ENCODE peak calls at places on chromosome 12, in six cellular contexts. Z is natural killer cell, V is ovary, B is B cell, T is AG09319, Q is nephron progenitor cell. G is an unnamed sample.

GRCh38 chr12:95385646-95386045 is 88.3 kb upstream of the METAP2 start:
- DNase-seq in Z (no peak), V (no peak), B (no peak), T (peak; percentile 28), Q (no peak), G (no peak)

GRCh38 chr12:49059063-49059384 is 1.6 kb downstream of the KMT2D start:
- DNase-seq in Z (no peak), V (no peak), B (peak; percentile 1), T (no peak), Q (no peak), G (no peak)

GRCh38 chr12:11758838-11759509 is 109.5 kb downstream of the ETV6 start:
- DNase-seq in Z (no peak), V (no peak), B (peak; percentile 71), T (no peak), Q (no peak), G (no peak)

GRCh38 chr12:7374423-7375144 is 69.4 kb downstream of the CD163L1 start:
- DNase-seq in Z (no peak), V (no peak), B (no peak), T (no peak), Q (peak; percentile 47), G (no peak)

GRCh38 chr12:109612003-109612402 is 38.4 kb downstream of the MVK start:
- DNase-seq in Z (no peak), V (no peak), B (no peak), T (no peak), Q (no peak), G (no peak)

GRCh38 chr12:30979371-30980259 is 53.1 kb downstream of the TSPAN11 start:
- DNase-seq in Z (no peak), V (no peak), B (no peak), T (no peak), Q (no peak), G (no peak)

GRCh38 chr12:94240171-94240570 is 91.8 kb downstream of the PLXNC1 start:
- DNase-seq in Z (no peak), V (no peak), B (peak; percentile 81), T (no peak), Q (no peak), G (no peak)

GRCh38 chr12:1250641-1251040 is 259.6 kb downstream of the ERC1 start:
- DNase-seq in Z (no peak), V (no peak), B (no peak), T (no peak), Q (no peak), G (no peak)

GRCh38 chr12:121532503-121533390 is 48.1 kb downstream of the KDM2B start:
- DNase-seq in Z (no peak), V (no peak), B (no peak), T (peak; percentile 56), Q (no peak), G (no peak)

GRCh38 chr12:124774462-124775167 is 89.0 kb downstream of the SCARB1 start:
- DNase-seq in Z (no peak), V (peak; percentile 68), B (peak; percentile 61), T (no peak), Q (no peak), G (no peak)

GRCh38 chr12:93723568-93723930 is 46.4 kb downstream of the CRADD start:
- DNase-seq in Z (no peak), V (no peak), B (no peak), T (no peak), Q (no peak), G (no peak)

GRCh38 chr12:13772264-13772663 is 209.1 kb downstream of the GRIN2B start:
- DNase-seq in Z (no peak), V (no peak), B (no peak), T (no peak), Q (no peak), G (no peak)

GRCh38 chr12:12018454-12018853 is 52.3 kb upstream of the BCL2L14 start:
- DNase-seq in Z (no peak), V (no peak), B (no peak), T (no peak), Q (no peak), G (no peak)

GRCh38 chr12:48203192-48203591 is at the start of gene OR10AD1:
- DNase-seq in Z (no peak), V (no peak), B (no peak), T (no peak), Q (no peak), G (no peak)

GRCh38 chr12:43969882-43970281 is 134.0 kb downstream of the TMEM117 start:
- DNase-seq in Z (no peak), V (no peak), B (no peak), T (no peak), Q (no peak), G (no peak)

GRCh38 chr12:62724947-62725447 is 210.0 kb downstream of the PPM1H start:
- DNase-seq in Z (no peak), V (peak; percentile 30), B (no peak), T (peak; percentile 75), Q (no peak), G (peak; percentile 67)

GRCh38 chr12:6960291-6961277 is 9.4 kb downstream of the PTPN6 start:
- DNase-seq in Z (no peak), V (peak; percentile 35), B (peak; percentile 67), T (no peak), Q (no peak), G (no peak)

GRCh38 chr12:58321414-58321813 is 380.0 kb downstream of the ATP23 start:
- DNase-seq in Z (no peak), V (no peak), B (no peak), T (no peak), Q (no peak), G (no peak)

GRCh38 chr12:57853864-57854556 is 7.5 kb upstream of the CTDSP2 start:
- DNase-seq in Z (no peak), V (no peak), B (no peak), T (no peak), Q (no peak), G (no peak)

GRCh38 chr12:2460051-2460450 is 334.7 kb upstream of the FKBP4 start:
- DNase-seq in Z (no peak), V (no peak), B (no peak), T (no peak), Q (no peak), G (no peak)

GRCh38 chr12:93622485-93622884 is 50.0 kb downstream of the SOCS2 start:
- DNase-seq in Z (no peak), V (no peak), B (no peak), T (no peak), Q (no peak), G (no peak)

GRCh38 chr12:67509987-67510386 is 138.6 kb upstream of the DYRK2 start:
- DNase-seq in Z (no peak), V (no peak), B (no peak), T (no peak), Q (no peak), G (no peak)

GRCh38 chr12:131907379-131908081 is 13.1 kb downstream of the ULK1 start:
- DNase-seq in Z (no peak), V (peak; percentile 23), B (no peak), T (no peak), Q (no peak), G (no peak)

GRCh38 chr12:131910302-131911110 is 16.1 kb downstream of the ULK1 start:
- DNase-seq in Z (no peak), V (peak; percentile 24), B (no peak), T (no peak), Q (no peak), G (no peak)

GRCh38 chr12:131908082-131908715 is 13.8 kb downstream of the ULK1 start:
- DNase-seq in Z (no peak), V (peak; percentile 23), B (no peak), T (no peak), Q (no peak), G (no peak)

GRCh38 chr12:131909596-131910219 is 15.3 kb downstream of the ULK1 start:
- DNase-seq in Z (no peak), V (peak; percentile 30), B (no peak), T (no peak), Q (no peak), G (no peak)

DNA sequence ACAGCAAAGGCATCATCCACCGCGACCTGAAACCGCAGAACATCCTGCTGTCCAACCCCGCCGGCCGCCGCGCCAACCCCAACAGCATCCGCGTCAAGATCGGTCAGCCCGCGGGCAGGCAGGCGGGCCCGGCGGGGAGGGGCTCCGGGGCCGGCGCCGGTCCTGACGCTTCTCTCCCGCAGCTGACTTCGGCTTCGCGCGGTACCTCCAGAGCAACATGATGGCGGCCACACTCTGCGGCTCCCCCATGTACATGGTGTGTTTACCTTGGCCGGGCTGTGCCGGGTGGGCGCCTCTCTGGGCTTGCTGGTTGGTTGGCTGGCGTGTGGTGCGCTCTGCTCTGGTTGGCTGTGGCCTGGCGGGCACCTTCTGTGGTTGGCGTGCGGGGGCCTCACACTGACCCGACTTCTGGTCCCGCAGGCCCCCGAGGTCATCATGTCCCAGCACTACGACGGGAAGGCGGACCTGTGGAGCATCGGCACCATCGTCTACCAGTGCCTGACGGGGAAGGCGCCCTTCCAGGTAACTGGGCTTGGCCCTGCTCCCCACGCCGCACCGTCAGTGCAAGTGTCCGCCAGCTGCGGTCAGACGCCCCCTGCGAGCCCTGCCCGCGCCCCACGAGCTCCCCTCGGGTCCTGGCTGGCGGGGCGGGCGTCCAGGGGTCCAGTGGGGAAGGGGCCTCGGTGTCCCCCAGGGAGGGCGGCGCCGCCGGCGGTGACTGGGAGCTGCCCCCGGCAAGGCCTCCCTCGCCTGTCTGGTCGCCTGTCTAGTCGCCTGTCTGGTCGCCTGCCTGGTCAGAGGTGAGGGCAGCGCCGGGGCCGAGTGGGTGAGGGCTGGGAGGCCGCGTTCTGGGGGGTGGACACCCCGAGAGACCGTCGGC is 14.5 kb downstream of the ULK1 start:
- DNase-seq in Z (no peak), V (peak; percentile 31), B (no peak), T (no peak), Q (no peak), G (no peak)
- TF ChIP-seq CTCF in Z (no peak), V (no peak), B (no peak), T (no peak), Q (no peak), G (no peak)

GRCh38 chr12:9319842-9320173 is 111.6 kb upstream of the PZP start:
- DNase-seq in Z (no peak), V (no peak), B (no peak), T (no peak), Q (no peak), G (no peak)

GRCh38 chr12:9323144-9323681 is 115.0 kb upstream of the PZP start:
- DNase-seq in Z (no peak), V (no peak), B (no peak), T (no peak), Q (no peak), G (no peak)

GRCh38 chr12:9319044-9319841 is 111.0 kb upstream of the PZP start:
- DNase-seq in Z (no peak), V (no peak), B (no peak), T (no peak), Q (no peak), G (no peak)
- TF ChIP-seq CTCF in Z (no peak), V (no peak), B (no peak), T (no peak), Q (no peak), G (no peak)

GRCh38 chr12:26719852-26720251 is 113.1 kb downstream of the ITPR2 start:
- DNase-seq in Z (no peak), V (no peak), B (no peak), T (no peak), Q (no peak), G (no peak)
- TF ChIP-seq CTCF in Z (no peak), V (no peak), B (no peak), T (no peak), Q (peak; percentile 23), G (no peak)

DNA sequence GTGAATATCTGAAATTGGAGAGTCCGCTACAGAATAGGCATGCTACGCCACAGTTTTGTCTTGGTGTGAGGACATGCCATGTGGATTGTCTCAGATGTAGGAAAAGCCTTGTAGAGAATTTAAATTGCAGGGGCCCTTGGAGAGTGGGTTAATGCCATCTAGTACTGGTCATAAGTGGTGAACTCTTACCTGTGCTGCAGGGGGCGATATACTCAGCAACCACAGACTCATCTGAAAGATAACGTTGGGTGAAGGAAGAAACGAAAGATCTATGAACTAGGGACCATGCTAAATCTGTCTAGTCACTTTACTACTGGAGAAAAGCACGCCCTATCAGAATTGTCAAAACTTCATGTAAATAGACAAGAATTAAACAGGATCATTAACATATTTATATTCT is 33.7 kb upstream of the A2M start:
- DNase-seq in Z (no peak), V (no peak), B (no peak), T (no peak), Q (no peak), G (no peak)
- TF ChIP-seq CTCF in Z (no peak), V (no peak), B (no peak), T (no peak), Q (no peak), G (no peak)

G was measured in stomach.